ENCODE peak calls at places on chromosomes 7 and 10, in seven cellular contexts. One of them, this sample, is unnamed. For H3K4me1, the result is how much of the 10 kb centered on the place peaks cover.

GRCh38 chr10:70939397-70939796 is 51.0 kb upstream of the PCBD1 start:
- DNase-seq in PC-3: no peak
- DNase-seq in CD8-positive, alpha-beta memory T cell: no peak
- DNase-seq in cardiac muscle cell: no peak
- DNase-seq in body of pancreas: no peak
- DNase-seq in left ventricle myocardium inferior: no peak
- DNase-seq in CD8-positive, alpha-beta T cell: no peak
- DNase-seq in this sample: no peak

GRCh38 chr7:94655562-94655883 is 410 bp downstream of the SGCE start:
- DNase-seq in cardiac muscle cell: peak
- DNase-seq in CD8-positive, alpha-beta memory T cell: no peak
- DNase-seq in body of pancreas: peak
- DNase-seq in CD8-positive, alpha-beta T cell: no peak
- DNase-seq in PC-3: no peak
- DNase-seq in left ventricle myocardium inferior: no peak
- DNase-seq in this sample: peak

GRCh38 chr7:50531401-50531906 is 33.8 kb downstream of the DDC start:
- DNase-seq in CD8-positive, alpha-beta T cell: no peak
- DNase-seq in PC-3: peak
- DNase-seq in left ventricle myocardium inferior: no peak
- DNase-seq in cardiac muscle cell: no peak
- DNase-seq in body of pancreas: peak
- DNase-seq in CD8-positive, alpha-beta memory T cell: no peak
- DNase-seq in this sample: peak

GRCh38 chr10:112261281-112261822 is 21.8 kb upstream of the TECTB start:
- DNase-seq in PC-3: no peak
- DNase-seq in body of pancreas: no peak
- DNase-seq in CD8-positive, alpha-beta memory T cell: no peak
- DNase-seq in left ventricle myocardium inferior: no peak
- DNase-seq in CD8-positive, alpha-beta T cell: no peak
- DNase-seq in cardiac muscle cell: peak
- DNase-seq in this sample: peak

GRCh38 chr7:88111136-88111748 is 108.6 kb downstream of the SRI start:
- DNase-seq in CD8-positive, alpha-beta T cell: no peak
- DNase-seq in PC-3: peak
- DNase-seq in cardiac muscle cell: peak
- DNase-seq in left ventricle myocardium inferior: no peak
- DNase-seq in body of pancreas: no peak
- DNase-seq in CD8-positive, alpha-beta memory T cell: peak
- DNase-seq in this sample: peak

GRCh38 chr7:150992833-150993302 is 2.1 kb downstream of the NOS3 start:
- DNase-seq in cardiac muscle cell: peak
- DNase-seq in body of pancreas: no peak
- DNase-seq in left ventricle myocardium inferior: peak
- DNase-seq in CD8-positive, alpha-beta T cell: no peak
- DNase-seq in CD8-positive, alpha-beta memory T cell: no peak
- DNase-seq in PC-3: no peak
- DNase-seq in this sample: peak

GRCh38 chr10:104328916-104329710 is 9.2 kb downstream of the ITPRIP start:
- DNase-seq in body of pancreas: peak
- DNase-seq in left ventricle myocardium inferior: no peak
- DNase-seq in CD8-positive, alpha-beta T cell: peak
- DNase-seq in cardiac muscle cell: peak
- DNase-seq in PC-3: peak
- DNase-seq in CD8-positive, alpha-beta memory T cell: peak
- DNase-seq in this sample: peak

GRCh38 chr10:3622845-3623621 is 162.0 kb downstream of the KLF6 start:
- DNase-seq in cardiac muscle cell: peak
- DNase-seq in left ventricle myocardium inferior: no peak
- DNase-seq in body of pancreas: no peak
- DNase-seq in CD8-positive, alpha-beta T cell: no peak
- DNase-seq in CD8-positive, alpha-beta memory T cell: no peak
- DNase-seq in PC-3: no peak
- DNase-seq in this sample: no peak

GRCh38 chr7:76278540-76278939 is 23.9 kb upstream of the HSPB1 start:
- DNase-seq in PC-3: no peak
- DNase-seq in cardiac muscle cell: no peak
- DNase-seq in left ventricle myocardium inferior: no peak
- DNase-seq in CD8-positive, alpha-beta T cell: no peak
- DNase-seq in body of pancreas: no peak
- DNase-seq in CD8-positive, alpha-beta memory T cell: no peak
- DNase-seq in this sample: no peak

GRCh38 chr10:48705407-48705938 is 20.8 kb downstream of the WDFY4 start:
- DNase-seq in cardiac muscle cell: no peak
- DNase-seq in left ventricle myocardium inferior: no peak
- DNase-seq in PC-3: no peak
- DNase-seq in CD8-positive, alpha-beta T cell: no peak
- DNase-seq in CD8-positive, alpha-beta memory T cell: no peak
- DNase-seq in body of pancreas: no peak
- DNase-seq in this sample: no peak

GRCh38 chr10:124647421-124648130 is 96.6 kb downstream of the FAM53B start:
- DNase-seq in CD8-positive, alpha-beta T cell: peak
- DNase-seq in PC-3: peak
- DNase-seq in body of pancreas: peak
- DNase-seq in CD8-positive, alpha-beta memory T cell: peak
- DNase-seq in cardiac muscle cell: peak
- DNase-seq in left ventricle myocardium inferior: peak
- DNase-seq in this sample: no peak

GRCh38 chr7:4111166-4111565 is 570.9 kb upstream of the FOXK1 start:
- DNase-seq in PC-3: no peak
- DNase-seq in left ventricle myocardium inferior: no peak
- DNase-seq in cardiac muscle cell: no peak
- DNase-seq in body of pancreas: no peak
- DNase-seq in CD8-positive, alpha-beta memory T cell: no peak
- DNase-seq in CD8-positive, alpha-beta T cell: no peak
- DNase-seq in this sample: no peak

GRCh38 chr7:38000272-38000671 is 79.8 kb downstream of the EPDR1 start:
- DNase-seq in left ventricle myocardium inferior: no peak
- DNase-seq in CD8-positive, alpha-beta memory T cell: no peak
- DNase-seq in CD8-positive, alpha-beta T cell: no peak
- DNase-seq in body of pancreas: no peak
- DNase-seq in cardiac muscle cell: peak
- DNase-seq in PC-3: no peak
- DNase-seq in this sample: no peak

GRCh38 chr10:117212176-117212575 is 14.9 kb downstream of the KCNK18 start:
- DNase-seq in body of pancreas: no peak
- DNase-seq in PC-3: no peak
- DNase-seq in cardiac muscle cell: no peak
- DNase-seq in CD8-positive, alpha-beta T cell: no peak
- DNase-seq in left ventricle myocardium inferior: no peak
- DNase-seq in CD8-positive, alpha-beta memory T cell: no peak
- DNase-seq in this sample: no peak

GRCh38 chr10:29209830-29210229 is 79.0 kb upstream of the LYZL1 start:
- DNase-seq in body of pancreas: no peak
- DNase-seq in left ventricle myocardium inferior: no peak
- DNase-seq in PC-3: no peak
- DNase-seq in CD8-positive, alpha-beta memory T cell: no peak
- DNase-seq in CD8-positive, alpha-beta T cell: no peak
- DNase-seq in cardiac muscle cell: no peak
- DNase-seq in this sample: no peak

GRCh38 chr7:43105521-43106120 is 6.8 kb upstream of the HECW1 start:
- DNase-seq in body of pancreas: no peak
- DNase-seq in CD8-positive, alpha-beta memory T cell: no peak
- DNase-seq in left ventricle myocardium inferior: no peak
- DNase-seq in PC-3: peak
- DNase-seq in CD8-positive, alpha-beta T cell: no peak
- DNase-seq in cardiac muscle cell: no peak
- DNase-seq in this sample: no peak

GRCh38 chr10:5945203-5945534 is 32.2 kb downstream of the IL15RA start:
- DNase-seq in body of pancreas: no peak
- DNase-seq in cardiac muscle cell: no peak
- DNase-seq in CD8-positive, alpha-beta memory T cell: no peak
- DNase-seq in CD8-positive, alpha-beta T cell: no peak
- DNase-seq in left ventricle myocardium inferior: no peak
- DNase-seq in PC-3: no peak
- DNase-seq in this sample: no peak

GRCh38 chr10:92573091-92573797 is 649 bp downstream of the IDE start:
- DNase-seq in PC-3: peak
- DNase-seq in CD8-positive, alpha-beta memory T cell: peak
- DNase-seq in left ventricle myocardium inferior: no peak
- DNase-seq in body of pancreas: peak
- DNase-seq in cardiac muscle cell: peak
- DNase-seq in CD8-positive, alpha-beta T cell: no peak
- DNase-seq in this sample: peak

GRCh38 chr10:87976101-87976743 is 112.8 kb downstream of the PTEN start:
- DNase-seq in CD8-positive, alpha-beta memory T cell: no peak
- DNase-seq in left ventricle myocardium inferior: no peak
- DNase-seq in body of pancreas: no peak
- DNase-seq in cardiac muscle cell: peak
- DNase-seq in PC-3: no peak
- DNase-seq in CD8-positive, alpha-beta T cell: no peak
- DNase-seq in this sample: no peak

GRCh38 chr7:18858232-18858631 is 259.2 kb downstream of the TWIST1 start:
- DNase-seq in body of pancreas: no peak
- DNase-seq in PC-3: no peak
- DNase-seq in CD8-positive, alpha-beta T cell: no peak
- DNase-seq in left ventricle myocardium inferior: no peak
- DNase-seq in cardiac muscle cell: no peak
- DNase-seq in CD8-positive, alpha-beta memory T cell: no peak
- DNase-seq in this sample: no peak

GRCh38 chr7:128831994-128832879 is 2.0 kb downstream of the FLNC start:
- DNase-seq in cardiac muscle cell: peak
- DNase-seq in PC-3: peak
- DNase-seq in CD8-positive, alpha-beta memory T cell: no peak
- DNase-seq in CD8-positive, alpha-beta T cell: no peak
- DNase-seq in body of pancreas: no peak
- DNase-seq in left ventricle myocardium inferior: peak
- DNase-seq in this sample: peak

GRCh38 chr10:58518775-58519174 is 6.1 kb downstream of the BICC1 start:
- DNase-seq in CD8-positive, alpha-beta T cell: no peak
- DNase-seq in left ventricle myocardium inferior: no peak
- DNase-seq in CD8-positive, alpha-beta memory T cell: no peak
- DNase-seq in PC-3: peak
- DNase-seq in cardiac muscle cell: no peak
- DNase-seq in body of pancreas: no peak
- DNase-seq in this sample: peak

GRCh38 chr7:16985621-16986020 is 103.8 kb upstream of the AGR3 start:
- DNase-seq in left ventricle myocardium inferior: no peak
- DNase-seq in body of pancreas: no peak
- DNase-seq in cardiac muscle cell: no peak
- DNase-seq in PC-3: no peak
- DNase-seq in CD8-positive, alpha-beta T cell: no peak
- DNase-seq in CD8-positive, alpha-beta memory T cell: no peak
- DNase-seq in this sample: no peak

GRCh38 chr7:128841961-128842673 is 11.9 kb downstream of the FLNC start:
- DNase-seq in PC-3: peak
- DNase-seq in body of pancreas: peak
- DNase-seq in left ventricle myocardium inferior: peak
- DNase-seq in CD8-positive, alpha-beta T cell: peak
- DNase-seq in cardiac muscle cell: peak
- DNase-seq in CD8-positive, alpha-beta memory T cell: peak
- DNase-seq in this sample: no peak

GRCh38 chr7:45149606-45150005 is 8.0 kb upstream of the RAMP3 start:
- DNase-seq in PC-3: no peak
- DNase-seq in cardiac muscle cell: no peak
- DNase-seq in body of pancreas: no peak
- DNase-seq in CD8-positive, alpha-beta memory T cell: no peak
- DNase-seq in left ventricle myocardium inferior: no peak
- DNase-seq in CD8-positive, alpha-beta T cell: no peak
- DNase-seq in this sample: no peak

DNA sequence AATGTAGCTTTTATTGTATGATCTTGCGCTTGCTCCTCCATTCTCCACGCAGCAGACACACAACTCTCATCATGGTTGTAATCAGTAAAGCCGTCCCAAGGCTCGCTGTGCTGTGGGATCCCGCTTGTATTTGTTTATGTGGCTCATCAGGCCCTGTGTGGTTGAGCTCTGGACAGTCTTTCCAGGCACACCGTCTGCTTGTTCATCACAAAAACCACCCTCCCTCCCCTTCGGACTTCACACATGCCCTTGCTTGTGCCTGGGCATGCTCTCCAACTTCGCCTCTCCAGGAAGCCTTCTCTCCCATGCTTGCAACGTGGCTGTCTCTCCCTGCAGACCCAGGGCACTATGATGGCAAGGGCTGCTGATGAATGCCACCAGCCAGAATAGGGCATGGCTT is 62.4 kb downstream of the HK1 start:
- DNase-seq in PC-3: no peak
- DNase-seq in CD8-positive, alpha-beta memory T cell: no peak
- DNase-seq in cardiac muscle cell: no peak
- DNase-seq in CD8-positive, alpha-beta T cell: no peak
- DNase-seq in body of pancreas: no peak
- DNase-seq in left ventricle myocardium inferior: no peak
- DNase-seq in this sample: no peak
- H3K4me1 ChIP-seq in PC-3: under half
- H3K4me1 ChIP-seq in CD8-positive, alpha-beta memory T cell: half or more
- H3K4me1 ChIP-seq in cardiac muscle cell: under half
- H3K4me1 ChIP-seq in CD8-positive, alpha-beta T cell: under half
- H3K4me1 ChIP-seq in body of pancreas: under half
- H3K4me1 ChIP-seq in left ventricle myocardium inferior: half or more
- H3K4me1 ChIP-seq in this sample: under half

DNA sequence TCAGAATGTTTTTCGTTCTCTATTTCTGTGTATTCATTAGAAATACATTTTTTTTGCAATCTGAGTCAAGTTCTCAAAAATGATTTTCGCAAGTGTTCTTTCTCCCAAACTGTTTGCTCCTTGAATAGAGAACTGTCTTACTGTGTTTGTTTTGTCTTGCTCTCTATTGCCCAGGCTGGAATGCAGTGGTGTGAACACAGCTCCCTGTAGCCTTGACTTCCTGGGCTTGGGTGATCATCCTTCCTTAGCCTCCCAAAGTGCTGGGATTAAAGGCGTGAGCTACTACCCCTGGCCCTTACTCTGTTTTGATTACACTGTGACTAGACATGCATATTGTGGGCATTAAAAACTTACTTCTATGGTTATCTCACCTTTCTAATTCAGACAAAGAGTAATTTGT is 56.7 kb downstream of the LUC7L2 start:
- DNase-seq in CD8-positive, alpha-beta T cell: no peak
- DNase-seq in body of pancreas: no peak
- DNase-seq in cardiac muscle cell: no peak
- DNase-seq in PC-3: no peak
- DNase-seq in CD8-positive, alpha-beta memory T cell: no peak
- DNase-seq in left ventricle myocardium inferior: no peak
- DNase-seq in this sample: no peak
- H3K4me1 ChIP-seq in CD8-positive, alpha-beta T cell: under half
- H3K4me1 ChIP-seq in body of pancreas: under half
- H3K4me1 ChIP-seq in cardiac muscle cell: under half
- H3K4me1 ChIP-seq in PC-3: under half
- H3K4me1 ChIP-seq in CD8-positive, alpha-beta memory T cell: under half
- H3K4me1 ChIP-seq in left ventricle myocardium inferior: under half
- H3K4me1 ChIP-seq in this sample: under half

GRCh38 chr7:131008840-131009651 is 275.0 kb upstream of the KLF14 start:
- DNase-seq in body of pancreas: no peak
- DNase-seq in left ventricle myocardium inferior: no peak
- DNase-seq in CD8-positive, alpha-beta memory T cell: no peak
- DNase-seq in PC-3: peak
- DNase-seq in cardiac muscle cell: no peak
- DNase-seq in CD8-positive, alpha-beta T cell: no peak
- DNase-seq in this sample: no peak
- H3K4me1 ChIP-seq in body of pancreas: under half
- H3K4me1 ChIP-seq in left ventricle myocardium inferior: half or more
- H3K4me1 ChIP-seq in CD8-positive, alpha-beta memory T cell: half or more
- H3K4me1 ChIP-seq in PC-3: half or more
- H3K4me1 ChIP-seq in cardiac muscle cell: under half
- H3K4me1 ChIP-seq in CD8-positive, alpha-beta T cell: half or more
- H3K4me1 ChIP-seq in this sample: under half

DNA sequence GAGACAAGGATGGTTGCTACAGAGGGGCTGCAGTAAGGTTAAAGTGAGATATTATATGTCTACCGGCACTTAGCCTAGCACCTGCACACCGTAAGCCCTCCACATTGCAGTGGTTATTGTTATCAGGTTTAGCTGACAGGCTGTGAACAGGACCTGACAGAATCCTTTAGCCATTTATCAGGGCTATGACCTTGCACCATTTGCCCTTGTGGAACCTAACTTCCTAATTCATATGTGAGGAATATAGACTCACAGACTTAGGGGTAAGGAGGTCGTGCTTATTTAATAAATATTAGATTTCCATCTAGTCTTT is 10.1 kb downstream of the NCOA4 start:
- DNase-seq in PC-3: no peak
- DNase-seq in CD8-positive, alpha-beta memory T cell: no peak
- DNase-seq in body of pancreas: no peak
- DNase-seq in CD8-positive, alpha-beta T cell: no peak
- DNase-seq in left ventricle myocardium inferior: no peak
- DNase-seq in cardiac muscle cell: no peak
- DNase-seq in this sample: no peak
- H3K4me1 ChIP-seq in PC-3: under half
- H3K4me1 ChIP-seq in CD8-positive, alpha-beta memory T cell: half or more
- H3K4me1 ChIP-seq in body of pancreas: half or more
- H3K4me1 ChIP-seq in CD8-positive, alpha-beta T cell: half or more
- H3K4me1 ChIP-seq in left ventricle myocardium inferior: half or more
- H3K4me1 ChIP-seq in cardiac muscle cell: half or more
- H3K4me1 ChIP-seq in this sample: under half

This sample was measured in hepatocyte.